ENCODE peak calls at places on chromosome 16, in seven cellular contexts. K is H1, S is GM12892, G is SK-N-SH, I is HepG2, O is K562, M is GM12878. C is an unnamed sample.

GRCh38 chr16:81238296-81239011 is at the start of gene BCO1:
- DNase-seq in K (no peak), S (no peak), G (no peak), I (peak; percentile 35), O (no peak), M (no peak), C (no peak)

GRCh38 chr16:3938843-3939624 is 58.5 kb upstream of the CREBBP start:
- DNase-seq in K (peak; percentile 86), S (peak; percentile 68), G (peak; percentile 95), I (peak; percentile 66), O (peak; percentile 75), M (no peak), C (peak; percentile 85)

GRCh38 chr16:49458656-49459445 is 85.2 kb downstream of the C16orf78 start:
- DNase-seq in K (no peak), S (no peak), G (no peak), I (no peak), O (no peak), M (no peak), C (no peak)

GRCh38 chr16:58116529-58116928 is 12.7 kb downstream of the CFAP20 start:
- DNase-seq in K (no peak), S (no peak), G (no peak), I (no peak), O (no peak), M (no peak), C (no peak)

GRCh38 chr16:68450741-68451140 is 2.4 kb upstream of the SMPD3 start:
- DNase-seq in K (no peak), S (no peak), G (no peak), I (no peak), O (no peak), M (no peak), C (no peak)

GRCh38 chr16:79662122-79662521 is 61.6 kb upstream of the MAF start:
- DNase-seq in K (no peak), S (no peak), G (no peak), I (no peak), O (no peak), M (no peak), C (no peak)

GRCh38 chr16:16021988-16022682 is 72.7 kb downstream of the ABCC1 start:
- DNase-seq in K (no peak), S (no peak), G (peak; percentile 82), I (peak; percentile 88), O (peak; percentile 95), M (no peak), C (no peak)

GRCh38 chr16:80231888-80232287 is 308.9 kb upstream of the DYNLRB2 start:
- DNase-seq in K (no peak), S (peak; percentile 20), G (no peak), I (peak; percentile 48), O (no peak), M (peak; percentile 39), C (peak; percentile 28)

GRCh38 chr16:391885-392335 is 5.1 kb upstream of the NME4 start:
- DNase-seq in K (peak; percentile 83), S (peak; percentile 58), G (peak; percentile 82), I (peak; percentile 60), O (peak; percentile 73), M (no peak), C (peak; percentile 73)

GRCh38 chr16:46573008-46573833 is 48.0 kb downstream of the SHCBP1 start:
- DNase-seq in K (no peak), S (no peak), G (no peak), I (peak; percentile 32), O (peak; percentile 23), M (no peak), C (no peak)

DNA sequence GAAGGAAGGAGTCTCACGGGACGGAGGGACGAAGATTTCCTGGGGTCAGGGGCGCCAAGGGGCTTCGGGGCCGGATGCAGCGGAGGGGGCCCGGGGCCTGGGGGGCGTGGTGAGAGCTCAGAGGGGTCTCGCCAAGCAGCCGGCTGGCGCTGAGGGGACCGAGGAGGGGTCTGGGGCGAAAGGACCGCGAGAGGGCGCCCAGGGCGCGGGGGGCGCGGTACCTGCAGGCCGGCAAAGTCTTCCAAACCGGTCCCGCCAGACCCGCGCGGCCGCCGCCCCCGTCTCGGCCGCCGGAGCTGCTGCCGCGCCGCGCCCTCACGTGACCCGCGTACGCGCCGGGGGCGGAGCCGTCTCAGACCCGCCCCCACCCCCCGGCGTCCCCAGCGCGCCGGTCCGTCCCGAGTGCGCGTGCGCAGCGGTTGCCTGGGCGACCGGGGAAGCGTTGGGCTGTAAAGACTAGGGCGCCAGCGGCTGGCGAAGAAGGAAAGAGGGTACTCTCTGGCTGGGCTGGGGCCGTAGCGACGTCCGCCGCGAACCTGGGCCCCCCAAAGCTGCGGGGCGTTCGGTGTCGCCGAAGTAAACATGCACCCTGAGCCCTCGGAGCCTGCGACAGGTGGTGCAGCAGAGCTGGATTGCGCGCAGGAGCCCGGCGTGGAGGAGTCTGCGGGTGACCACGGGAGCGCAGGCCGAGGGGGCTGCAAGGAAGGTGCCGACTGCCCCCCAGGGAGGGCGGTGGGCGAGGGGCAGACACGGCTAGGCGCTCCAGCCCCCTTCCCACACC is at the start of the genes DNAAF1 and HSDL1:
- DNase-seq in K (peak; percentile 67), S (peak; percentile 93), G (peak; percentile 100), I (peak; percentile 83), O (peak; percentile 99), M (peak; percentile 32), C (peak; percentile 94)
- TF ChIP-seq POLR2AphosphoS5 in K (no peak), S (no peak), G (peak; percentile 47), I (peak; percentile 56), O (peak; percentile 36), M (peak; percentile 47), C (no peak)

GRCh38 chr16:88533945-88534641 is 36.1 kb upstream of the ZC3H18 start:
- DNase-seq in K (peak; percentile 17), S (peak; percentile 95), G (peak; percentile 78), I (no peak), O (no peak), M (no peak), C (peak; percentile 90)
- TF ChIP-seq TAF1 in K (no peak), S (no peak), G (no peak), I (no peak), O (no peak), M (peak; percentile 42), C (no peak)

GRCh38 chr16:88638323-88639230 is at the start of gene IL17C:
- DNase-seq in K (no peak), S (no peak), G (no peak), I (no peak), O (peak; percentile 54), M (no peak), C (no peak)
- TF ChIP-seq POLR2AphosphoS5 in K (peak; percentile 70), S (no peak), G (no peak), I (no peak), O (no peak), M (no peak), C (no peak)

GRCh38 chr16:67237396-67238277 is 9.6 kb downstream of the FHOD1 start:
- DNase-seq in K (no peak), S (no peak), G (no peak), I (no peak), O (no peak), M (no peak), C (no peak)

GRCh38 chr16:67235816-67236547 is 9.1 kb downstream of the TMEM208 start:
- DNase-seq in K (no peak), S (no peak), G (no peak), I (no peak), O (no peak), M (no peak), C (no peak)

GRCh38 chr16:67238278-67238575 is 9.1 kb downstream of the FHOD1 start:
- DNase-seq in K (no peak), S (no peak), G (no peak), I (no peak), O (no peak), M (no peak), C (no peak)

GRCh38 chr16:67238806-67239470 is 8.3 kb downstream of the FHOD1 start:
- DNase-seq in K (no peak), S (no peak), G (no peak), I (no peak), O (no peak), M (no peak), C (no peak)

GRCh38 chr16:67236551-67237395 is 9.8 kb downstream of the TMEM208 start:
- DNase-seq in K (peak; percentile 77), S (peak; percentile 84), G (peak; percentile 99), I (peak; percentile 46), O (peak; percentile 100), M (no peak), C (peak; percentile 91)
- TF ChIP-seq TAF1 in K (no peak), S (no peak), G (no peak), I (no peak), O (no peak), M (no peak), C (no peak)

DNA sequence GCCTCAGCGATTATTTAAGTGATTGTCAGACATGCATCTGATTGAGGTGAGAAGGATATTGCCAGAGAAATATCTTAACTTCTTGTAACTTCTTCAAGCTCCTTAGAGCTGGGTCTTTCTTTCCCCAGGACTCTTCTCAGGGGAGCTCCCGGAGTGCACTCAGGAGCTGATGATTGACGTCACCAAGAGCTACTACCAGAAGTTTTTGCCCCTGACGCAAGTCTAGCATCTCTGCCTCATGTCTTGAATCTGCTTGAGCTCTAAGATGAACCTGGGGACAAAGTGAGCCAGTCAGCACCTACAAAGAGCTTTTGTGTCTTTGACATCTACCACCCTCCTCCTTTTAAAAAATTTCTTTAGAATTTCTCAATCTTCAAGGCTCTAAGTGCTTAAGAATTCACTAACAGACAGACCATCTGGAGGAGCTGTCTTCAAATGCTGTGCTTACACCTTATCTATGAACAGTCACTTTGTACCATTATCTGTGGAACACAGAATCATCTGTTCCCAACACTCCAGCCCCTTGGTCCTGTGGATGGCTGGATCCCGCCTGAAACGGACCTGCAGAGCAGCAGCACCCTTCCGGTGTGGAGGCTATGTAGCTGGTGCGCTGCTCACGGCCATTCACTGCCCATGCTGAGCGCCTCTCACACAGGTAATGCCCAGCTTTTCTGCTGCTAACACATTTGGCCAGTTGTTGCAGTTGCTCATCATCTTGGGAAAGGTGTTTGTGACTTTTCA is 11.6 kb upstream of the PLK1 start:
- DNase-seq in K (no peak), S (no peak), G (no peak), I (no peak), O (peak; percentile 82), M (no peak), C (no peak)
- TF ChIP-seq POLR2AphosphoS5 in K (no peak), S (no peak), G (no peak), I (no peak), O (peak; percentile 92), M (no peak), C (no peak)